ENCODE peak calls at places on chromosomes 3 and 15, in six cellular contexts. N, C, Z, R, F and L are unnamed samples.

GRCh38 chr15:95326689-95327525 is 1003.6 kb upstream of the NR2F2 start:
- DNase-seq in Z (peak), R (no peak), N (no peak), C (no peak), F (peak), L (no peak)

GRCh38 chr3:26714485-26714884 is 91.9 kb downstream of the LRRC3B start:
- DNase-seq in F (no peak), N (no peak), R (no peak), Z (no peak), C (no peak), L (no peak)

GRCh38 chr3:50154476-50154839 is 666 bp upstream of the SEMA3F start:
- DNase-seq in R (no peak), F (peak), N (no peak), Z (peak), C (no peak), L (no peak)

GRCh38 chr3:10283638-10284037 is 9.1 kb downstream of the GHRL start:
- DNase-seq in C (peak), N (no peak), F (no peak), R (no peak), Z (no peak), L (no peak)

GRCh38 chr15:75200765-75201608 is 695 bp upstream of the C15orf39 start:
- DNase-seq in C (no peak), N (no peak), Z (peak), R (peak), F (no peak), L (no peak)

GRCh38 chr15:39969871-39970270 is 36.0 kb downstream of the EIF2AK4 start:
- DNase-seq in Z (no peak), F (no peak), N (peak), C (peak), R (no peak), L (peak)

GRCh38 chr15:36766449-36766848 is 187.0 kb downstream of the CDIN1 start:
- DNase-seq in C (no peak), F (no peak), N (no peak), R (no peak), Z (no peak), L (no peak)

GRCh38 chr15:43828061-43828657 is 1.4 kb downstream of the WDR76 start:
- DNase-seq in F (no peak), R (no peak), N (no peak), Z (no peak), C (no peak), L (no peak)

GRCh38 chr3:131835906-131836305 is 198.9 kb downstream of the CPNE4 start:
- DNase-seq in C (no peak), Z (no peak), F (no peak), N (no peak), R (no peak), L (no peak)

GRCh38 chr3:46468758-46469600 is 4.3 kb upstream of the LTF start:
- DNase-seq in N (no peak), R (no peak), C (no peak), F (no peak), Z (no peak), L (no peak)

GRCh38 chr3:13840456-13840855 is 39.4 kb downstream of the WNT7A start:
- DNase-seq in F (no peak), N (no peak), Z (no peak), R (no peak), C (no peak), L (no peak)

GRCh38 chr15:71658827-71659729 is 151.3 kb upstream of the NR2E3 start:
- DNase-seq in R (no peak), Z (no peak), F (no peak), C (no peak), N (no peak), L (no peak)

GRCh38 chr3:28290863-28291300 is 49.5 kb downstream of the CMC1 start:
- DNase-seq in C (no peak), Z (no peak), R (no peak), N (no peak), F (no peak), L (no peak)

GRCh38 chr15:42578984-42579537 is 3.7 kb downstream of the STARD9 start:
- DNase-seq in Z (no peak), C (no peak), F (no peak), R (no peak), N (no peak), L (no peak)

GRCh38 chr15:67097893-67098740 is 32.7 kb downstream of the SMAD3 start:
- DNase-seq in C (no peak), Z (no peak), R (no peak), N (peak), F (no peak), L (peak)

GRCh38 chr15:39250460-39251186 is 330.3 kb upstream of the THBS1 start:
- DNase-seq in F (no peak), Z (no peak), R (no peak), N (no peak), C (no peak), L (no peak)

GRCh38 chr3:153032891-153033290 is 129.1 kb upstream of the RAP2B start:
- DNase-seq in R (no peak), C (no peak), Z (no peak), F (no peak), N (no peak), L (no peak)

GRCh38 chr3:52196977-52197376 is 983 bp upstream of the ALAS1 start:
- DNase-seq in Z (no peak), N (no peak), F (no peak), C (no peak), R (no peak), L (no peak)

GRCh38 chr3:179415377-179415776 is 35.9 kb downstream of the GNB4 start:
- DNase-seq in Z (no peak), N (no peak), F (no peak), C (no peak), R (no peak), L (no peak)

GRCh38 chr3:105222568-105223093 is 144.1 kb upstream of the ALCAM start:
- DNase-seq in F (no peak), C (no peak), N (no peak), Z (no peak), R (no peak), L (no peak)